ENCODE peak calls at places on chromosome 2, in nine cellular contexts. F is activated CD4-positive, CD25-positive, alpha-beta regulatory T cell; T is hippocampal formation; E is thoracic aorta; N is right lobe of liver; R is fibroblast of mammary gland; A is caudate nucleus; P is DMS 273 treated with DMSO at 0.1 percent for 48 hours; Q is hypothalamus. V is an unnamed sample.

GRCh38 chr2:45612741-45613140 is 1.7 kb upstream of the SRBD1 start:
- DNase-seq in P (no peak), N (no peak), A (no peak), Q (no peak), F (no peak), R (peak; percentile 62), T (no peak), E (no peak), V (no peak)

GRCh38 chr2:131413148-131413747 is 49.3 kb upstream of the RAB6D start:
- DNase-seq in R (peak; percentile 72), N (no peak), P (peak; percentile 22), Q (no peak), E (no peak), F (no peak), T (peak; percentile 43), A (no peak), V (no peak)

GRCh38 chr2:127479219-127479825 is 47.0 kb downstream of the IWS1 start:
- DNase-seq in F (no peak), A (no peak), R (peak; percentile 75), P (no peak), N (no peak), T (peak; percentile 63), E (no peak), Q (no peak), V (no peak)

GRCh38 chr2:147224070-147224469 is 620.8 kb upstream of the ACVR2A start:
- DNase-seq in N (no peak), P (no peak), T (no peak), F (no peak), R (peak; percentile 16), A (no peak), Q (no peak), E (no peak), V (no peak)

GRCh38 chr2:149141046-149141445 is 102.5 kb downstream of the LYPD6B start:
- DNase-seq in E (no peak), T (no peak), F (no peak), P (no peak), Q (no peak), N (no peak), R (no peak), A (no peak), V (no peak)

GRCh38 chr2:112345030-112346027 is 69.9 kb downstream of the ZC3H6 start:
- DNase-seq in T (no peak), A (no peak), F (no peak), Q (no peak), E (no peak), N (no peak), P (no peak), R (no peak), V (no peak)

GRCh38 chr2:226839960-226840359 is 4.1 kb downstream of the RHBDD1 start:
- DNase-seq in T (no peak), A (no peak), Q (no peak), P (peak; percentile 16), E (no peak), R (no peak), N (no peak), F (no peak), V (no peak)

GRCh38 chr2:50956886-50957285 is 75.0 kb downstream of the NRXN1 start:
- DNase-seq in T (no peak), Q (no peak), F (no peak), P (no peak), E (no peak), N (no peak), A (no peak), R (no peak), V (no peak)

GRCh38 chr2:150859162-150859561 is 371.7 kb upstream of the RND3 start:
- DNase-seq in R (no peak), E (no peak), A (no peak), T (no peak), N (no peak), P (no peak), Q (no peak), F (no peak), V (no peak)

GRCh38 chr2:54360055-54360792 is 95.9 kb upstream of the SPTBN1 start:
- DNase-seq in P (no peak), N (no peak), T (peak; percentile 18), Q (no peak), R (peak; percentile 75), E (no peak), A (no peak), F (no peak), V (no peak)

GRCh38 chr2:109348645-109349554 is 219.9 kb downstream of the SH3RF3 start:
- DNase-seq in T (peak; percentile 45), Q (no peak), N (peak; percentile 21), E (no peak), P (no peak), R (no peak), A (no peak), F (peak; percentile 34), V (no peak)

GRCh38 chr2:207160115-207160514 is 5.6 kb downstream of the KLF7 start:
- DNase-seq in A (no peak), E (no peak), R (no peak), T (no peak), N (no peak), F (no peak), Q (no peak), P (no peak), V (no peak)

GRCh38 chr2:9596621-9597311 is 34.0 kb downstream of the YWHAQ start:
- DNase-seq in R (no peak), E (no peak), N (no peak), Q (no peak), T (no peak), A (no peak), P (no peak), F (no peak), V (no peak)

GRCh38 chr2:230158468-230158867 is 61.3 kb downstream of the SP110 start:
- DNase-seq in T (no peak), E (no peak), A (no peak), R (no peak), F (no peak), N (no peak), P (no peak), Q (no peak), V (no peak)

GRCh38 chr2:240387669-240388358 is 47.6 kb upstream of the GPC1 start:
- DNase-seq in F (no peak), N (no peak), T (peak; percentile 12), P (no peak), E (peak; percentile 23), R (peak; percentile 98), Q (peak; percentile 46), A (no peak), V (no peak)

GRCh38 chr2:65660340-65660739 is 227.9 kb upstream of the SPRED2 start:
- DNase-seq in T (no peak), R (no peak), Q (no peak), A (no peak), E (no peak), P (no peak), F (no peak), N (no peak), V (no peak)

GRCh38 chr2:162182395-162182794 is 30.3 kb upstream of the GCG start:
- DNase-seq in Q (no peak), R (no peak), E (no peak), F (no peak), P (no peak), A (no peak), N (no peak), T (no peak), V (no peak)

GRCh38 chr2:33020883-33021282 is 74.1 kb downstream of the LTBP1 start:
- DNase-seq in R (no peak), T (no peak), P (no peak), N (no peak), Q (no peak), A (no peak), E (no peak), F (no peak), V (no peak)

GRCh38 chr2:202135111-202135874 is 62.2 kb downstream of the KIAA2012 start:
- DNase-seq in P (no peak), A (no peak), N (no peak), Q (no peak), E (peak; percentile 33), R (peak; percentile 99), T (no peak), F (no peak), V (no peak)

GRCh38 chr2:16204791-16205620 is 264.7 kb downstream of the MYCN start:
- DNase-seq in E (no peak), T (no peak), A (no peak), P (no peak), Q (no peak), F (no peak), R (no peak), N (no peak), V (no peak)

GRCh38 chr2:217994776-217995274 is 8.0 kb downstream of the TNS1 start:
- DNase-seq in R (peak; percentile 88), T (no peak), F (no peak), Q (no peak), P (no peak), N (no peak), E (no peak), A (no peak), V (no peak)

GRCh38 chr2:238701066-238701906 is 146.6 kb upstream of the TWIST2 start:
- DNase-seq in P (no peak), Q (no peak), R (no peak), T (no peak), F (no peak), A (no peak), E (no peak), N (no peak), V (no peak)

GRCh38 chr2:86038291-86039081 is 67.2 kb downstream of the POLR1A start:
- DNase-seq in T (no peak), P (no peak), F (no peak), A (no peak), N (peak; percentile 38), R (peak; percentile 85), E (no peak), Q (no peak), V (peak; percentile 51)

GRCh38 chr2:234587341-234588053 is 90.6 kb upstream of the ARL4C start:
- DNase-seq in A (no peak), R (no peak), F (no peak), E (no peak), T (no peak), N (no peak), P (no peak), Q (no peak), V (no peak)

GRCh38 chr2:132757676-132758075 is 87.7 kb upstream of the LYPD1 start:
- DNase-seq in Q (no peak), A (no peak), T (no peak), N (no peak), R (no peak), P (no peak), E (no peak), F (no peak), V (no peak)

GRCh38 chr2:219676586-219676985 is 49.2 kb downstream of the SLC4A3 start:
- DNase-seq in Q (no peak), A (no peak), N (no peak), T (no peak), P (no peak), E (no peak), F (no peak), R (no peak), V (no peak)

GRCh38 chr2:168143813-168144212 is 103.6 kb downstream of the STK39 start:
- DNase-seq in E (no peak), A (no peak), R (no peak), N (no peak), P (no peak), T (no peak), Q (no peak), F (no peak), V (no peak)

GRCh38 chr2:21710496-21710895 is 586.7 kb downstream of the TDRD15 start:
- DNase-seq in Q (no peak), A (no peak), P (no peak), E (no peak), T (no peak), F (no peak), R (no peak), N (no peak), V (no peak)

GRCh38 chr2:36432479-36432878 is 76.9 kb downstream of the CRIM1 start:
- DNase-seq in F (no peak), T (no peak), A (no peak), N (no peak), Q (no peak), E (no peak), P (no peak), R (no peak), V (no peak)

GRCh38 chr2:28580078-28580477 is 84.2 kb downstream of the PLB1 start:
- DNase-seq in P (no peak), N (no peak), R (no peak), E (no peak), Q (no peak), T (no peak), F (no peak), A (no peak), V (no peak)

GRCh38 chr2:64396001-64396400 is 58.0 kb upstream of the LGALSL start:
- DNase-seq in P (no peak), F (no peak), R (no peak), T (no peak), N (peak; percentile 23), Q (no peak), E (no peak), A (no peak), V (no peak)

V was measured in central memory CD8-positive, alpha-beta T cell.